ENCODE peak calls at places on chromosome 22, in four cellular contexts. One of them, this sample, is unnamed.

GRCh38 chr22:27175444-27175843 is 518.1 kb downstream of the MIAT start:
- DNase-seq in GM12865: no peak
- DNase-seq in pancreas: no peak
- DNase-seq in lower lobe of right lung: no peak
- DNase-seq in this sample: no peak

GRCh38 chr22:37801946-37802309 is 5.8 kb upstream of the GCAT start:
- DNase-seq in pancreas: no peak
- DNase-seq in lower lobe of right lung: no peak
- DNase-seq in GM12865: no peak
- DNase-seq in this sample: no peak

GRCh38 chr22:36334081-36334831 is 53.5 kb downstream of the MYH9 start:
- DNase-seq in pancreas: no peak
- DNase-seq in lower lobe of right lung: peak; percentile 75
- DNase-seq in GM12865: no peak
- DNase-seq in this sample: no peak

GRCh38 chr22:45398214-45398613 is 15.2 kb downstream of the SMC1B start:
- DNase-seq in pancreas: no peak
- DNase-seq in GM12865: no peak
- DNase-seq in lower lobe of right lung: no peak
- DNase-seq in this sample: no peak

GRCh38 chr22:45223304-45224117 is 17.2 kb downstream of the KIAA0930 start:
- DNase-seq in GM12865: no peak
- DNase-seq in lower lobe of right lung: no peak
- DNase-seq in pancreas: no peak
- DNase-seq in this sample: no peak

GRCh38 chr22:48701296-48702030 is 1126.2 kb downstream of the BRD1 start:
- DNase-seq in pancreas: peak; percentile 47
- DNase-seq in lower lobe of right lung: peak; percentile 21
- DNase-seq in GM12865: no peak
- DNase-seq in this sample: no peak

GRCh38 chr22:49959782-49960158 is 802 bp upstream of the PIM3 start:
- DNase-seq in pancreas: peak; percentile 93
- DNase-seq in lower lobe of right lung: no peak
- DNase-seq in GM12865: peak; percentile 42
- DNase-seq in this sample: no peak

GRCh38 chr22:37433786-37434185 is 6.5 kb upstream of the ELFN2 start:
- DNase-seq in lower lobe of right lung: no peak
- DNase-seq in GM12865: no peak
- DNase-seq in pancreas: no peak
- DNase-seq in this sample: no peak

GRCh38 chr22:37330200-37331033 is 48.1 kb downstream of the CYTH4 start:
- DNase-seq in GM12865: peak; percentile 82
- DNase-seq in lower lobe of right lung: no peak
- DNase-seq in pancreas: peak; percentile 74
- DNase-seq in this sample: peak; percentile 83

GRCh38 chr22:40419718-40420117 is 49.3 kb downstream of the SGSM3 start:
- DNase-seq in GM12865: no peak
- DNase-seq in pancreas: no peak
- DNase-seq in lower lobe of right lung: no peak
- DNase-seq in this sample: no peak

GRCh38 chr22:49765091-49765771 is 62.4 kb downstream of the BRD1 start:
- DNase-seq in GM12865: no peak
- DNase-seq in pancreas: peak; percentile 54
- DNase-seq in lower lobe of right lung: peak; percentile 35
- DNase-seq in this sample: no peak

GRCh38 chr22:35099883-35100282 is 33.9 kb downstream of the ISX start:
- DNase-seq in GM12865: no peak
- DNase-seq in pancreas: no peak
- DNase-seq in lower lobe of right lung: no peak
- DNase-seq in this sample: no peak

GRCh38 chr22:50399751-50400331 is 56.7 kb downstream of the PPP6R2 start:
- DNase-seq in lower lobe of right lung: peak; percentile 63
- DNase-seq in pancreas: no peak
- DNase-seq in GM12865: peak; percentile 16
- DNase-seq in this sample: peak; percentile 49

GRCh38 chr22:45358127-45358526 is 48.4 kb downstream of the FAM118A start:
- DNase-seq in lower lobe of right lung: no peak
- DNase-seq in GM12865: no peak
- DNase-seq in pancreas: no peak
- DNase-seq in this sample: no peak

GRCh38 chr22:44889233-44889878 is 120.4 kb downstream of the PHF21B start:
- DNase-seq in GM12865: peak; percentile 11
- DNase-seq in lower lobe of right lung: no peak
- DNase-seq in pancreas: no peak
- DNase-seq in this sample: no peak

GRCh38 chr22:21569459-21570161 is 2.1 kb downstream of the UBE2L3 start:
- DNase-seq in GM12865: peak; percentile 29
- DNase-seq in pancreas: no peak
- DNase-seq in lower lobe of right lung: no peak
- DNase-seq in this sample: no peak

GRCh38 chr22:28771195-28771791 is 1.2 kb upstream of the CCDC117 start:
- DNase-seq in lower lobe of right lung: no peak
- DNase-seq in GM12865: no peak
- DNase-seq in pancreas: no peak
- DNase-seq in this sample: no peak

GRCh38 chr22:33331017-33331416 is 272.8 kb upstream of the SYN3 start:
- DNase-seq in pancreas: no peak
- DNase-seq in GM12865: no peak
- DNase-seq in lower lobe of right lung: no peak
- DNase-seq in this sample: no peak

GRCh38 chr22:36332623-36333331 is 55.0 kb downstream of the MYH9 start:
- DNase-seq in GM12865: peak; percentile 87
- DNase-seq in lower lobe of right lung: peak; percentile 61
- DNase-seq in pancreas: no peak
- DNase-seq in this sample: peak; percentile 68

GRCh38 chr22:20112623-20113511 is 3.0 kb upstream of the RANBP1 start:
- DNase-seq in lower lobe of right lung: peak; percentile 42
- DNase-seq in pancreas: peak; percentile 68
- DNase-seq in GM12865: no peak
- DNase-seq in this sample: no peak

GRCh38 chr22:32823024-32823730 is 21.7 kb downstream of the TIMP3 start:
- DNase-seq in lower lobe of right lung: no peak
- DNase-seq in GM12865: peak; percentile 59
- DNase-seq in pancreas: no peak
- DNase-seq in this sample: no peak

DNA sequence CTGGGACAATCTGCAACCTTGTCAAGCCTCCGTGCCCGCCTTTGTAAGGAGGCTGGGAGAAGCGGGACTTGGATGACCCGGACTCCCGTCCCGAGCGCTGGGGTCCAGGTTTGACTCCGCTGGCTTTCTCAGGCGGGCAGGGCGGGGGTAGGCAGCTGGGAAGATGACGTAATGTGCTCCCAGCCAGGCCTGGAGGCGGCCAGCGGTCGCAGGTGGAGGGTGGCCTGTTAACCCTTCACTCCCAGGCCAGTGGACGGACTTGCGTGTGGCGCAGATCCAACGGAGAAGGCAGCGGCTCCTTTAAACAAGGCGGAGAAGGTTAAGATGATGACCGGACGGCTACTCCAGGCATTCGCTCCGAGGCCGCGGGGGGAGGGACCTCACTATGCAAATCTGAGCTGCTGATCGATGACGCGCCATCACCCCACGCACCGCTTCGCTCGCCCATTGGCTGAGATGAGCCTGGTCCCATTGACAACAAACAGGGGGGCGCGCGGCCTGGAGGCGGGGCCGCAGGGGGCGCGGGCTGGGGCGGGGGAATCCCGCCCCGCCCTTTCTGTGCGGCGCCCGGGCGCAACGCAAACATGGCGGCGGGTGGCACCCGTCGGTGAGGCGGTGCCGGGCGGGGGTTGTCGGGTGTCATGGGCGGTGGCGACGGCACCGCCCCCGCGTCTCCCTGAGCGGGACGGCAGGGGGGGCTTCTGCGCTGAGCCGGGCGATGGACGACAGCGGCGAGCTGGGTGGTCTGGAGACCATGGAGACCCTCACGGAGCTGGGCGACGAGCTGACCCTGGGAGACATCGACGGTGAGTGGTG is at the start of gene SREBF2:
- DNase-seq in GM12865: peak; percentile 100
- DNase-seq in lower lobe of right lung: peak; percentile 100
- DNase-seq in pancreas: peak; percentile 100
- DNase-seq in this sample: peak; percentile 98
- TF ChIP-seq CTCF in GM12865: no peak
- TF ChIP-seq CTCF in lower lobe of right lung: peak; percentile 17
- TF ChIP-seq CTCF in pancreas: no peak
- TF ChIP-seq CTCF in this sample: no peak

GRCh38 chr22:30289980-30290313 is 642 bp upstream of the CASTOR1 start:
- DNase-seq in GM12865: no peak
- DNase-seq in lower lobe of right lung: no peak
- DNase-seq in pancreas: no peak
- DNase-seq in this sample: no peak
- TF ChIP-seq CTCF in GM12865: no peak
- TF ChIP-seq CTCF in lower lobe of right lung: no peak
- TF ChIP-seq CTCF in pancreas: no peak
- TF ChIP-seq CTCF in this sample: no peak

GRCh38 chr22:39282642-39283311 is 36.6 kb downstream of the RPL3 start:
- DNase-seq in pancreas: no peak
- DNase-seq in lower lobe of right lung: no peak
- DNase-seq in GM12865: no peak
- DNase-seq in this sample: no peak
- TF ChIP-seq CTCF in pancreas: no peak
- TF ChIP-seq CTCF in lower lobe of right lung: peak; percentile 11
- TF ChIP-seq CTCF in GM12865: no peak
- TF ChIP-seq CTCF in this sample: no peak

DNA sequence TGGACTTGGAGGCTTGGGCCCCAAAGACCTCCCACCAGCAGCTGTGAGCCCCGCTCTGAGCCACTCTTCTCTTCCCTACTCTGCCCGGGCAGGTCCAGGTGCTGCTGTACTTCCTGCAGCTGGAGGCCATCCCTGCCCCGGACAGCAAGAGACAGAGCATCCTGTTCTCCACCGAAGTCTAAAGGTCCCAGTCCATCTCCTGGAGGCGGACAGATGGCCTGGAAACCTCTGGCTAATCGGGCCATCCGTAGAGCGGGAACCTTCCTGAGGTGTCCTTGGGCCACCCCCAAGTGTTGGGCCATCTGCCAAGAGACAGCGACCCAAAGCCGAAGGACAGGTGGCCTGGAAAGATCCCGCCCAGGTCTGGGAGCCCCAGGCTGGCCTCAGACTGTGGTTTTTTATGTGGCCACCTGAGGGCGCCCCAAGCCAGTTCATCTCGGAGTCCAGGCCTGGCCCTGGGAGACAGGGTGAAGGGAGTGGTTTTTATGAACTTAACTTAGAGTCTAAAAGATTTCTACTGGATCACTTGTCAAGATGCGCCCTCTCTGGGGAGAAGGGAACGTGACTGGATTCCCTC is 135.1 kb downstream of the BCR start:
- DNase-seq in pancreas: peak; percentile 82
- DNase-seq in lower lobe of right lung: peak; percentile 69
- DNase-seq in GM12865: peak; percentile 50
- DNase-seq in this sample: peak; percentile 65
- TF ChIP-seq CTCF in pancreas: no peak
- TF ChIP-seq CTCF in lower lobe of right lung: peak; percentile 82
- TF ChIP-seq CTCF in GM12865: peak; percentile 59
- TF ChIP-seq CTCF in this sample: peak; percentile 44